ENCODE peak calls at places on chromosomes 1 and 21, in eight cellular contexts. One of them, this sample, is unnamed.
A peak's percentile ranks its signal among the peaks of the same experiment; 100 is the strongest.

GRCh38 chr1:82220754-82221153 is 420.0 kb downstream of the ADGRL2 start:
- DNase-seq in B cell: no peak
- DNase-seq in cardiac muscle cell: no peak
- DNase-seq in esophagus squamous epithelium: no peak
- DNase-seq in suprapubic skin: no peak
- DNase-seq in D721Med: no peak
- DNase-seq in HFFc6: no peak
- DNase-seq in body of pancreas: no peak
- DNase-seq in this sample: no peak

GRCh38 chr21:44297525-44298290 is 2.1 kb upstream of the PFKL start:
- DNase-seq in B cell: peak; percentile 90
- DNase-seq in cardiac muscle cell: peak; percentile 85
- DNase-seq in esophagus squamous epithelium: no peak
- DNase-seq in suprapubic skin: peak; percentile 94
- DNase-seq in D721Med: peak; percentile 100
- DNase-seq in HFFc6: peak; percentile 73
- DNase-seq in body of pancreas: peak; percentile 87
- DNase-seq in this sample: peak; percentile 94

GRCh38 chr1:244833734-244834595 is 1.5 kb upstream of the COX20 start:
- DNase-seq in B cell: peak; percentile 51
- DNase-seq in cardiac muscle cell: peak; percentile 79
- DNase-seq in esophagus squamous epithelium: no peak
- DNase-seq in suprapubic skin: no peak
- DNase-seq in D721Med: no peak
- DNase-seq in HFFc6: peak; percentile 75
- DNase-seq in body of pancreas: peak; percentile 73
- DNase-seq in this sample: peak; percentile 46

GRCh38 chr1:233885196-233886028 is 19.1 kb upstream of the SLC35F3 start:
- DNase-seq in B cell: no peak
- DNase-seq in cardiac muscle cell: no peak
- DNase-seq in esophagus squamous epithelium: no peak
- DNase-seq in suprapubic skin: no peak
- DNase-seq in D721Med: no peak
- DNase-seq in HFFc6: no peak
- DNase-seq in body of pancreas: no peak
- DNase-seq in this sample: no peak

GRCh38 chr1:154758346-154758745 is 111.7 kb downstream of the KCNN3 start:
- DNase-seq in B cell: no peak
- DNase-seq in cardiac muscle cell: no peak
- DNase-seq in esophagus squamous epithelium: no peak
- DNase-seq in suprapubic skin: no peak
- DNase-seq in D721Med: no peak
- DNase-seq in HFFc6: no peak
- DNase-seq in body of pancreas: no peak
- DNase-seq in this sample: no peak

GRCh38 chr1:178275083-178275482 is 181.2 kb downstream of the RASAL2 start:
- DNase-seq in B cell: no peak
- DNase-seq in cardiac muscle cell: no peak
- DNase-seq in esophagus squamous epithelium: no peak
- DNase-seq in suprapubic skin: no peak
- DNase-seq in D721Med: no peak
- DNase-seq in HFFc6: no peak
- DNase-seq in body of pancreas: no peak
- DNase-seq in this sample: no peak

GRCh38 chr1:236920270-236920894 is 83.9 kb downstream of the MT1HL1 start:
- DNase-seq in B cell: no peak
- DNase-seq in cardiac muscle cell: no peak
- DNase-seq in esophagus squamous epithelium: no peak
- DNase-seq in suprapubic skin: no peak
- DNase-seq in D721Med: no peak
- DNase-seq in HFFc6: no peak
- DNase-seq in body of pancreas: no peak
- DNase-seq in this sample: no peak

GRCh38 chr1:78440381-78440793 is 50.4 kb upstream of the PTGFR start:
- DNase-seq in B cell: no peak
- DNase-seq in cardiac muscle cell: no peak
- DNase-seq in esophagus squamous epithelium: no peak
- DNase-seq in suprapubic skin: no peak
- DNase-seq in D721Med: no peak
- DNase-seq in HFFc6: peak; percentile 53
- DNase-seq in body of pancreas: no peak
- DNase-seq in this sample: no peak

GRCh38 chr21:38121888-38122705 is 134.7 kb upstream of the KCNJ15 start:
- DNase-seq in B cell: no peak
- DNase-seq in cardiac muscle cell: no peak
- DNase-seq in esophagus squamous epithelium: no peak
- DNase-seq in suprapubic skin: no peak
- DNase-seq in D721Med: no peak
- DNase-seq in HFFc6: no peak
- DNase-seq in body of pancreas: no peak
- DNase-seq in this sample: no peak

GRCh38 chr21:26169061-26169610 is 1.4 kb downstream of the APP start:
- DNase-seq in B cell: peak; percentile 67
- DNase-seq in cardiac muscle cell: peak; percentile 79
- DNase-seq in esophagus squamous epithelium: no peak
- DNase-seq in suprapubic skin: no peak
- DNase-seq in D721Med: no peak
- DNase-seq in HFFc6: peak; percentile 57
- DNase-seq in body of pancreas: peak; percentile 56
- DNase-seq in this sample: peak; percentile 79

GRCh38 chr1:240732390-240732789 is 120.4 kb upstream of the GREM2 start:
- DNase-seq in B cell: peak; percentile 46
- DNase-seq in cardiac muscle cell: peak; percentile 64
- DNase-seq in esophagus squamous epithelium: no peak
- DNase-seq in suprapubic skin: no peak
- DNase-seq in D721Med: peak; percentile 70
- DNase-seq in HFFc6: peak; percentile 71
- DNase-seq in body of pancreas: no peak
- DNase-seq in this sample: peak; percentile 67

GRCh38 chr1:24111998-24112380 is at the start of gene MYOM3:
- DNase-seq in B cell: no peak
- DNase-seq in cardiac muscle cell: no peak
- DNase-seq in esophagus squamous epithelium: no peak
- DNase-seq in suprapubic skin: no peak
- DNase-seq in D721Med: no peak
- DNase-seq in HFFc6: no peak
- DNase-seq in body of pancreas: no peak
- DNase-seq in this sample: no peak

GRCh38 chr1:9356829-9357466 is 64.3 kb downstream of the SPSB1 start:
- DNase-seq in B cell: no peak
- DNase-seq in cardiac muscle cell: no peak
- DNase-seq in esophagus squamous epithelium: no peak
- DNase-seq in suprapubic skin: no peak
- DNase-seq in D721Med: no peak
- DNase-seq in HFFc6: no peak
- DNase-seq in body of pancreas: no peak
- DNase-seq in this sample: no peak

GRCh38 chr1:182716740-182717720 is 32.6 kb upstream of the RGS8 start:
- DNase-seq in B cell: no peak
- DNase-seq in cardiac muscle cell: no peak
- DNase-seq in esophagus squamous epithelium: no peak
- DNase-seq in suprapubic skin: no peak
- DNase-seq in D721Med: no peak
- DNase-seq in HFFc6: no peak
- DNase-seq in body of pancreas: no peak
- DNase-seq in this sample: no peak

GRCh38 chr1:182723195-182723594 is 38.8 kb upstream of the RGS8 start:
- DNase-seq in B cell: no peak
- DNase-seq in cardiac muscle cell: peak; percentile 3
- DNase-seq in esophagus squamous epithelium: no peak
- DNase-seq in suprapubic skin: no peak
- DNase-seq in D721Med: no peak
- DNase-seq in HFFc6: no peak
- DNase-seq in body of pancreas: peak; percentile 43
- DNase-seq in this sample: no peak

GRCh38 chr1:182721525-182721924 is 37.1 kb upstream of the RGS8 start:
- DNase-seq in B cell: no peak
- DNase-seq in cardiac muscle cell: no peak
- DNase-seq in esophagus squamous epithelium: no peak
- DNase-seq in suprapubic skin: no peak
- DNase-seq in D721Med: no peak
- DNase-seq in HFFc6: no peak
- DNase-seq in body of pancreas: no peak
- DNase-seq in this sample: no peak

GRCh38 chr1:182718311-182718710 is 33.9 kb upstream of the RGS8 start:
- DNase-seq in B cell: no peak
- DNase-seq in cardiac muscle cell: no peak
- DNase-seq in esophagus squamous epithelium: no peak
- DNase-seq in suprapubic skin: no peak
- DNase-seq in D721Med: no peak
- DNase-seq in HFFc6: no peak
- DNase-seq in body of pancreas: no peak
- DNase-seq in this sample: no peak

GRCh38 chr1:182720465-182720864 is 36.1 kb upstream of the RGS8 start:
- DNase-seq in B cell: no peak
- DNase-seq in cardiac muscle cell: peak; percentile 15
- DNase-seq in esophagus squamous epithelium: no peak
- DNase-seq in suprapubic skin: no peak
- DNase-seq in D721Med: no peak
- DNase-seq in HFFc6: peak; percentile 17
- DNase-seq in body of pancreas: no peak
- DNase-seq in this sample: no peak
- TF ChIP-seq CTCF in B cell: no peak
- TF ChIP-seq CTCF in cardiac muscle cell: peak; percentile 33
- TF ChIP-seq CTCF in esophagus squamous epithelium: no peak
- TF ChIP-seq CTCF in suprapubic skin: no peak
- TF ChIP-seq CTCF in D721Med: no peak
- TF ChIP-seq CTCF in HFFc6: peak; percentile 59
- TF ChIP-seq CTCF in body of pancreas: no peak
- TF ChIP-seq CTCF in this sample: no peak

GRCh38 chr1:147496044-147496443 is 45.3 kb upstream of the BCL9 start:
- DNase-seq in B cell: no peak
- DNase-seq in cardiac muscle cell: no peak
- DNase-seq in esophagus squamous epithelium: no peak
- DNase-seq in suprapubic skin: no peak
- DNase-seq in D721Med: no peak
- DNase-seq in HFFc6: no peak
- DNase-seq in body of pancreas: no peak
- DNase-seq in this sample: no peak

GRCh38 chr1:147502760-147503159 is 38.5 kb upstream of the BCL9 start:
- DNase-seq in B cell: no peak
- DNase-seq in cardiac muscle cell: no peak
- DNase-seq in esophagus squamous epithelium: no peak
- DNase-seq in suprapubic skin: no peak
- DNase-seq in D721Med: no peak
- DNase-seq in HFFc6: no peak
- DNase-seq in body of pancreas: no peak
- DNase-seq in this sample: no peak

GRCh38 chr1:147497826-147498225 is 43.5 kb upstream of the BCL9 start:
- DNase-seq in B cell: no peak
- DNase-seq in cardiac muscle cell: no peak
- DNase-seq in esophagus squamous epithelium: no peak
- DNase-seq in suprapubic skin: no peak
- DNase-seq in D721Med: no peak
- DNase-seq in HFFc6: no peak
- DNase-seq in body of pancreas: no peak
- DNase-seq in this sample: no peak

GRCh38 chr1:147496571-147496970 is 44.7 kb upstream of the BCL9 start:
- DNase-seq in B cell: no peak
- DNase-seq in cardiac muscle cell: peak; percentile 76
- DNase-seq in esophagus squamous epithelium: no peak
- DNase-seq in suprapubic skin: no peak
- DNase-seq in D721Med: no peak
- DNase-seq in HFFc6: peak; percentile 32
- DNase-seq in body of pancreas: peak; percentile 48
- DNase-seq in this sample: no peak

DNA sequence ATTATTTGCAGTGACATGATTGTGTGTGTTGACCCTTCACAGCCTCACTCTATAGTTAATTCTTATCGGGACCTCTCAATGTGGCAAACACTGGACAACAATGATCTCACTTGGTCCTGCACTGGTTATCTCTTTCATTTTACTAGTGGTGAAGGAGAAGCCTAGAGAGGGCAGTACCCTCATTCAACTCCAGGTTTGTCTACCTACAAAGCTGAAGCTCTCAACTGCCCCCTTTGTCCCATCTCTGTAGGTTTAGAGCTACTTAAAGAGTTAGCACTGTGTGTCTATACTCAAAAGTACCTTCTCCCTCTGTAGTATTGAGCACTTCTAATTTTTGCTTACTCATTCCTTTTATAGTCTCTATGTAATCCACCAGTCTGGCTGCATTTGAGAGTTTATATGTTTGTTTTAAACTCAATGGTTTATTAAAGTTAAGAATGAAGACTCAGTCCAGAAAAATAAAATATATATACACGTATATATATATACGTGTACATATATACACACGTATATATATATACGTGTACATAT is 40.9 kb upstream of the BCL9 start:
- DNase-seq in B cell: no peak
- DNase-seq in cardiac muscle cell: no peak
- DNase-seq in esophagus squamous epithelium: no peak
- DNase-seq in suprapubic skin: no peak
- DNase-seq in D721Med: no peak
- DNase-seq in HFFc6: no peak
- DNase-seq in body of pancreas: no peak
- DNase-seq in this sample: no peak
- TF ChIP-seq CTCF in B cell: no peak
- TF ChIP-seq CTCF in cardiac muscle cell: no peak
- TF ChIP-seq CTCF in esophagus squamous epithelium: no peak
- TF ChIP-seq CTCF in suprapubic skin: no peak
- TF ChIP-seq CTCF in D721Med: no peak
- TF ChIP-seq CTCF in HFFc6: no peak
- TF ChIP-seq CTCF in body of pancreas: no peak
- TF ChIP-seq CTCF in this sample: no peak

GRCh38 chr1:117122297-117123025 is 912 bp upstream of the TRIM45 start:
- DNase-seq in B cell: no peak
- DNase-seq in cardiac muscle cell: no peak
- DNase-seq in esophagus squamous epithelium: no peak
- DNase-seq in suprapubic skin: no peak
- DNase-seq in D721Med: no peak
- DNase-seq in HFFc6: no peak
- DNase-seq in body of pancreas: no peak
- DNase-seq in this sample: no peak
- TF ChIP-seq CTCF in B cell: peak; percentile 4
- TF ChIP-seq CTCF in cardiac muscle cell: no peak
- TF ChIP-seq CTCF in esophagus squamous epithelium: no peak
- TF ChIP-seq CTCF in suprapubic skin: no peak
- TF ChIP-seq CTCF in D721Med: no peak
- TF ChIP-seq CTCF in HFFc6: peak; percentile 54
- TF ChIP-seq CTCF in body of pancreas: no peak
- TF ChIP-seq CTCF in this sample: no peak

DNA sequence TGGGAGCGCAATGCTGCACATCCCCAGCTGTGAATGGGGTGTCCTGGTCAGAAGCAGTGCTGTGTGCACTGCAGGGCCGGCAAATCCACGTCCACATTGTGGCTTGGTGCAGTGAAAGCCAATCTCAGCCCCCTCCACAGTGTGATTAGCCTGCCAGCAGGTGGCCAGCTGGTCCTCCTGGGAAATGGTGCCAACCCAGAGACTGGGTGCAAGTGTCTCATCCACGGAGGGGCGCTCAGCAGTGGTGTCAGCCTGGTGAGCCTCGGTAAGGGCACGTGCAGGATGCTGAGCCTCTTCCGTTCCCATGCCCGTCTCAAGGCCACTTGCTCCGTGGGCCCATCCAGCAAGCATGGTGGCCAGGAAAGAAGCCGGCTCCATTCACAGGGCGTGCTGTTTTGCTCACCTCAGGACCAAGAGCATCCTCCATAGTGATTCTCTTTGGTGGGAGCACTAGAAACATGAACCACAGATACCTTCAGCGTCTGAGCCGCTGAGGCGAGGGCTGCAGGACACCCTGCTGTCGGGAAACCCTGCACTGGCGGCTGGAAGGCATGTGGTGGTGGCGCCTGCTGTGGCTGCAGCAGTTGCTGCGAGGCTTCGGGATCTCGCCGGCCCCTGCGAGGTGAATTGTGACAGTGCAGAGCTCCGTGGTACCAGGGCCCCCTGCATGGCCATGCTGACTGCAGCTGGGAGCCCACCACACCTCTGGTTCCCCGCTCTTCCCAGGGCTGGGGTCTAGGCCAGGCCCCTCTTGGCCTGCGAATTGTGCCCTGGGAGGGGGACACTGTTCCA is 2.0 kb upstream of the SMYD3 start:
- DNase-seq in B cell: no peak
- DNase-seq in cardiac muscle cell: no peak
- DNase-seq in esophagus squamous epithelium: no peak
- DNase-seq in suprapubic skin: no peak
- DNase-seq in D721Med: no peak
- DNase-seq in HFFc6: no peak
- DNase-seq in body of pancreas: no peak
- DNase-seq in this sample: no peak
- TF ChIP-seq CTCF in B cell: no peak
- TF ChIP-seq CTCF in cardiac muscle cell: no peak
- TF ChIP-seq CTCF in esophagus squamous epithelium: no peak
- TF ChIP-seq CTCF in suprapubic skin: no peak
- TF ChIP-seq CTCF in D721Med: no peak
- TF ChIP-seq CTCF in HFFc6: no peak
- TF ChIP-seq CTCF in body of pancreas: no peak
- TF ChIP-seq CTCF in this sample: no peak